ENCODE peak calls at places on chromosomes 7 and 10, in seven cellular contexts. Q, E, B, X, M, U and Z are unnamed samples.

GRCh38 chr10:1638889-1639418 is 98.4 kb downstream of the ADARB2 start:
- DNase-seq in B (no peak), U (no peak), E (no peak), M (no peak), X (no peak), Q (no peak), Z (no peak)

GRCh38 chr10:14329609-14330246 is 996 bp downstream of the FRMD4A start:
- DNase-seq in M (no peak), X (peak; percentile 34), E (no peak), U (peak; percentile 51), Q (no peak), B (no peak), Z (no peak)

GRCh38 chr10:93074597-93075368 is 1.1 kb downstream of the CYP26A1 start:
- DNase-seq in E (no peak), U (peak; percentile 59), X (peak; percentile 57), Q (no peak), M (peak; percentile 29), B (no peak), Z (no peak)

GRCh38 chr10:8520382-8520781 is 465.9 kb downstream of the GATA3 start:
- DNase-seq in X (no peak), E (no peak), B (no peak), Q (no peak), M (no peak), U (no peak), Z (no peak)

GRCh38 chr7:28986723-28987122 is 28.6 kb upstream of the TRIL start:
- DNase-seq in X (no peak), E (no peak), U (no peak), B (no peak), Q (no peak), M (no peak), Z (peak; percentile 55)

GRCh38 chr7:80533287-80533686 is 21.4 kb upstream of the GNAT3 start:
- DNase-seq in U (no peak), E (no peak), M (no peak), X (no peak), Q (no peak), B (no peak), Z (no peak)

GRCh38 chr10:88415533-88416130 is 167.5 kb downstream of the RNLS start:
- DNase-seq in M (peak; percentile 76), U (peak; percentile 37), X (no peak), Q (no peak), B (no peak), E (no peak), Z (no peak)

GRCh38 chr10:7409732-7410168 is 1.1 kb downstream of the SFMBT2 start:
- DNase-seq in E (no peak), U (no peak), X (peak; percentile 52), B (no peak), Q (no peak), M (peak; percentile 49), Z (peak; percentile 17)

DNA sequence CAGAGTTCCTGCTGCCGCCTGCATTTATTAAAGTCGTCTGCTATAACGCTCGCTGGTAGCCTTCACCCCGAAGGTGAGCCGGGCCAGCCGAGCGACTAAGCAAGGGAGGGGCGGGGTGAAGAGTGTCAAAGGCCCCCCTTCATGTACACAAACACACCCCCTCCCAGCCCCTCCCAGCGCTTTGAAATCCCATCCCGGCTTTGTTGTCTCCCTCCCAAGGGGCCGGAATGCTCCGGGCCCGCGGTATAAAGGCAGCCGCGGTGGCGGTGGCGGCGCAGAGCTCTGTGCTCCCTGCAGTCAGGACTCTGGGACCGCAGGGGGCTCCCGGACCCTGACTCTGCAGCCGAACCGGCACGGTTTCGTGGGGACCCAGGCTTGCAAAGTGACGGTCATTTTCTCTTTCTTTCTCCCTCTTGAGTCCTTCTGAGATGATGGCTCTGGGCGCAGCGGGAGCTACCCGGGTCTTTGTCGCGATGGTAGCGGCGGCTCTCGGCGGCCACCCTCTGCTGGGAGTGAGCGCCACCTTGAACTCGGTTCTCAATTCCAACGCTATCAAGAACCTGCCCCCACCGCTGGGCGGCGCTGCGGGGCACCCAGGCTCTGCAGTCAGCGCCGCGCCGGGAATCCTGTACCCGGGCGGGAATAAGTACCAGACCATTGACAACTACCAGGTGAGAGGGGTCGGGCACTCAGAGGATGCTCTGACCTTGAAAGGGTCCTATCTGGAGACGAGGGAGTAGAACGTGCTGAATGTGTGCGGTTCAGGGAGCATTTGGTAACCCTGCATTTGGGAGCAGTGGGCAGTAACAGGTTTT is at the start of gene DKK1:
- DNase-seq in B (no peak), Q (peak; percentile 100), E (peak; percentile 86), M (peak; percentile 85), X (peak; percentile 89), U (peak; percentile 91), Z (peak; percentile 86)
- TF ChIP-seq CTCF in B (no peak), Q (peak; percentile 100), E (peak; percentile 95), M (peak; percentile 95), X (peak; percentile 94), U (peak; percentile 85), Z (peak; percentile 89)

GRCh38 chr10:132481690-132482089 is 55.9 kb upstream of the INPP5A start:
- DNase-seq in E (no peak), M (no peak), U (no peak), X (no peak), B (no peak), Q (no peak), Z (no peak)

GRCh38 chr10:132485391-132485790 is 52.2 kb upstream of the INPP5A start:
- DNase-seq in M (no peak), U (no peak), B (no peak), E (no peak), X (no peak), Q (no peak), Z (no peak)

GRCh38 chr10:132482090-132482489 is 55.5 kb upstream of the INPP5A start:
- DNase-seq in U (no peak), E (no peak), X (no peak), Q (peak; percentile 32), M (no peak), B (no peak), Z (peak; percentile 77)

GRCh38 chr10:132484922-132485321 is 52.7 kb upstream of the INPP5A start:
- DNase-seq in E (no peak), M (no peak), U (no peak), B (no peak), X (no peak), Q (no peak), Z (no peak)

DNA sequence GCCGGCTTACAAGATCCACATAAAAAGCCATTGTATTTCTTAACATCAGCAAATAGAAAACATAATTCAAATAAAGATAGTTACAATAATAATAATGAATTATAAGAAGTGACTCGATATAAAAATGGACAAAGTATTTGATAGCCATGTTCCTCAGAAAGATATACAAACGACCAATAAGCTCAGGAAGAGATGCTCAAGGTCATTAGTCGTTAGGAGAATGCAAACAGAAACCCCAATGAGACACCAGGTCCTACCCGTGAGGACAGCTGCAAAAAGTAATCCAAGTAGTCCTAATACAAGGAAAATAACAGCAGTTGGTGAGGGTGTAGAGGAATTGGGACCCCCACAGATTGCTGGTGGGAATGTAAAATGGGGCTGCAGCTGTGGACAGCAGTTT is 54.2 kb upstream of the INPP5A start:
- DNase-seq in X (no peak), E (no peak), Q (no peak), B (no peak), M (no peak), U (no peak), Z (no peak)
- TF ChIP-seq EZH2phosphoT487 in X (no peak), E (no peak), Q (no peak), B (no peak), M (no peak), U (no peak), Z (no peak)

GRCh38 chr10:110393866-110394265 is 89.1 kb upstream of the SMNDC1 start:
- DNase-seq in U (no peak), Q (no peak), E (no peak), X (no peak), M (no peak), B (no peak), Z (no peak)

GRCh38 chr10:110396284-110396651 is 91.5 kb upstream of the SMNDC1 start:
- DNase-seq in X (no peak), B (no peak), E (no peak), Q (no peak), U (no peak), M (no peak), Z (no peak)

GRCh38 chr10:110394296-110394695 is 89.6 kb upstream of the SMNDC1 start:
- DNase-seq in Q (no peak), X (no peak), B (no peak), U (no peak), M (no peak), E (no peak), Z (no peak)

GRCh38 chr10:110395350-110396283 is 90.9 kb upstream of the SMNDC1 start:
- DNase-seq in Q (peak; percentile 76), X (no peak), B (no peak), M (peak; percentile 99), U (no peak), E (peak; percentile 96), Z (peak; percentile 90)

GRCh38 chr10:110394898-110395297 is 90.2 kb upstream of the SMNDC1 start:
- DNase-seq in B (no peak), M (no peak), E (no peak), U (no peak), Q (no peak), X (no peak), Z (no peak)
- H3K9me2 ChIP-seq in B (no peaks in the 10 kb centered on the region), M (no peaks in the 10 kb centered on the region), E (no peaks in the 10 kb centered on the region), U (no peaks in the 10 kb centered on the region), Q (no peaks in the 10 kb centered on the region), X (no peaks in the 10 kb centered on the region), Z (no peaks in the 10 kb centered on the region)

DNA sequence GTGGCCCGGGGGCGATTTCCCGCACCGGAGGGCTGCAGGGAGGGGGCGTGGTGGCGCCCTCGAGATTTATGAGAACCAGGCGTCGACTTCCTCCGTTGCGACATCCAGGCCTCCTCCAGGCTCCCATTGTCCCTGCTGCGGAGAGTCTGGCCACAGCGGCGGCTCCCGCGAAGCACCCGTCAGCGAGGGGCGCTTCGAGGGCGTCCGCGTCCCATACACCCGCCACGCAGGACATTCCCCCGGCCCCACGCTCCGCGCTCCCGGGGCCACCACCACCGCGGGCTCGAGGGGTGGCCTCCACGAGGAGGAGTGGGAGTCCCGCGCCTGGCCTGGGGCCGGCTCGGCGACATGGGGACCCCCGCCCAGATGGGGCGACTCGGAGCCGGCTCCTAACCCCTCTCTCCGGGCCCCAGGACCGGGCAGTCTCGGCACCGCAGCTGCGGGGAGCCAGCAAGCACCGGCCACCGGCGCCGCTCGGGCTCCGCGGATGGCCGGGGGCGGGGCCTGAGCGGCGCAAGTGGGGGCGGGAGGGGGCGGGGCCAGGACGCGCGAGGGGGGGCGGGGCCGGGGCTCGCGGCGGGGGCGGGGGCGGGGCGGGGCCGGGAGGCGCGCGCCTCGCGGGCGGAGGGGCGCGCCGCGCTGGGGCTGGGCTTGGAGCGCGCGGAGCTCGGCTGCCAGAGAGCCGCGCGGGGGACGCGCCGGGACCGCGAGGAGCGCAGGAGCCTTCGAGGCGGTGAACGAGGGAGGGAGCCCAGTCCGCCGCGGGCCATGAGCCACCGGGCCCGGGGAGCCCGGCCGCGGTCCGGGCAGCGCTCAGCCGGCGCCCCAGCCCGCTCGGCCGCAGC is at the start of gene SH2B2:
- DNase-seq in E (no peak), B (peak; percentile 77), Q (peak; percentile 49), U (peak; percentile 76), M (peak; percentile 64), X (peak; percentile 99), Z (peak; percentile 87)
- TF ChIP-seq CTCF in E (no peak), B (peak; percentile 26), Q (no peak), U (peak; percentile 11), M (no peak), X (peak; percentile 13), Z (no peak)

DNA sequence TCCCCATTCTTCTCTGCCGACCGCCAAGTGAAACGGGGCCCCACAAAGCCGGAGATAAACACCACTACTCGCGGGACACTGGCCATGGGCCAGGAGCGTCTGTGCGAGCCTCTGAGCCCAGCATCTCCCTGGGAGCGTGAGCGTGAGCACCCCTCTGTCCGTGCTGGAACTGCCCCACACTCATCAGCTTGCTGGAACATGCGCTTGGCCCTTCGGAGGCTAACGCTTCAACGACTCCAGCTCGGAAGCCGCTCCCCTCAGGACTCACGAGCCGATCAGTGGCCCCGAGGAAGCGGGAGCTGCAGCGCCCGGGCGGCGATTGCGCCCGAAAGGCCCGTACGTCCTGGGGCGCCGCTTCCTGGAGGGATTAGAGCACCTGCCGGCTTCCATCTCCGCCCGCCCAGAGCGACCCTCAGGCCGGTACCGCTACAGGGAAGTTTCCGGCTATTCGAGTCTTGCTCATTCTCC is 1.2 kb downstream of the TLL2 start:
- DNase-seq in X (peak; percentile 63), E (no peak), Q (no peak), U (peak; percentile 81), M (no peak), B (peak; percentile 30), Z (peak; percentile 58)
- TF ChIP-seq EZH2phosphoT487 in X (no peak), E (no peak), Q (no peak), U (no peak), M (no peak), B (no peak), Z (no peak)